ENCODE peak calls at places on chromosomes 3 and 15, in nine cellular contexts. Z is IMR-90, I is uterus, P is tibial nerve, G is adrenal gland, F is K562, O is body of pancreas, Q is endothelial cell of umbilical vein, U is prostate gland. A is an unnamed sample.
A peak's percentile ranks its signal among the peaks of the same experiment; 100 is the strongest.

GRCh38 chr3:38544926-38545325 is 48.8 kb downstream of the EXOG start:
- DNase-seq in Q (no peak), I (no peak), Z (no peak), P (no peak), G (no peak), F (no peak), O (no peak), U (no peak), A (no peak)

GRCh38 chr3:8442993-8443670 is 58.5 kb upstream of the LMCD1 start:
- DNase-seq in F (no peak), Z (no peak), I (no peak), Q (peak; percentile 51), O (no peak), U (no peak), G (no peak), P (no peak), A (no peak)

GRCh38 chr15:90735929-90736328 is 18.8 kb downstream of the BLM start:
- DNase-seq in U (no peak), Q (no peak), F (no peak), O (no peak), I (no peak), G (no peak), Z (no peak), P (no peak), A (no peak)

GRCh38 chr15:75578206-75578947 is 738 bp downstream of the PTPN9 start:
- DNase-seq in Q (peak; percentile 11), U (peak; percentile 12), P (no peak), G (no peak), F (peak; percentile 53), O (peak; percentile 25), Z (no peak), I (no peak), A (peak; percentile 44)

GRCh38 chr15:45454825-45455224 is 67.7 kb downstream of the SLC30A4 start:
- DNase-seq in G (peak; percentile 49), O (peak; percentile 39), I (no peak), Z (peak; percentile 98), Q (no peak), F (peak; percentile 20), P (peak; percentile 34), U (peak; percentile 66), A (peak; percentile 80)

GRCh38 chr15:94670436-94671034 is 439.2 kb downstream of the MCTP2 start:
- DNase-seq in I (no peak), F (peak; percentile 46), O (no peak), P (no peak), G (no peak), Z (peak; percentile 35), U (no peak), Q (peak; percentile 84), A (no peak)

GRCh38 chr3:113148307-113148703 is 63.1 kb upstream of the BOC start:
- DNase-seq in O (peak; percentile 15), P (no peak), Q (no peak), I (peak; percentile 75), U (peak; percentile 49), F (no peak), G (no peak), Z (no peak), A (peak; percentile 26)

GRCh38 chr3:123298903-123299302 is 97.2 kb downstream of the SEC22A start:
- DNase-seq in I (no peak), Z (no peak), P (no peak), O (no peak), G (no peak), U (no peak), Q (no peak), F (no peak), A (no peak)

GRCh38 chr3:94862703-94863102 is 799.8 kb downstream of the NSUN3 start:
- DNase-seq in Q (no peak), I (no peak), O (no peak), F (peak; percentile 2), P (no peak), Z (no peak), G (no peak), U (no peak), A (no peak)

GRCh38 chr3:177813322-177813721 is 616.0 kb upstream of the TBL1XR1 start:
- DNase-seq in O (peak; percentile 70), Q (peak; percentile 87), G (peak; percentile 78), U (peak; percentile 61), P (peak; percentile 44), F (no peak), I (peak; percentile 44), Z (peak; percentile 42), A (no peak)

GRCh38 chr3:172856766-172857742 is 106.5 kb downstream of the ECT2 start:
- DNase-seq in Q (peak; percentile 88), I (peak; percentile 33), Z (no peak), P (no peak), G (peak; percentile 86), U (no peak), O (peak; percentile 28), F (peak; percentile 80), A (peak; percentile 8)

GRCh38 chr15:86610038-86610437 is 530.4 kb downstream of the AGBL1 start:
- DNase-seq in Q (no peak), O (no peak), P (no peak), F (no peak), G (no peak), I (no peak), Z (no peak), U (no peak), A (no peak)

DNA sequence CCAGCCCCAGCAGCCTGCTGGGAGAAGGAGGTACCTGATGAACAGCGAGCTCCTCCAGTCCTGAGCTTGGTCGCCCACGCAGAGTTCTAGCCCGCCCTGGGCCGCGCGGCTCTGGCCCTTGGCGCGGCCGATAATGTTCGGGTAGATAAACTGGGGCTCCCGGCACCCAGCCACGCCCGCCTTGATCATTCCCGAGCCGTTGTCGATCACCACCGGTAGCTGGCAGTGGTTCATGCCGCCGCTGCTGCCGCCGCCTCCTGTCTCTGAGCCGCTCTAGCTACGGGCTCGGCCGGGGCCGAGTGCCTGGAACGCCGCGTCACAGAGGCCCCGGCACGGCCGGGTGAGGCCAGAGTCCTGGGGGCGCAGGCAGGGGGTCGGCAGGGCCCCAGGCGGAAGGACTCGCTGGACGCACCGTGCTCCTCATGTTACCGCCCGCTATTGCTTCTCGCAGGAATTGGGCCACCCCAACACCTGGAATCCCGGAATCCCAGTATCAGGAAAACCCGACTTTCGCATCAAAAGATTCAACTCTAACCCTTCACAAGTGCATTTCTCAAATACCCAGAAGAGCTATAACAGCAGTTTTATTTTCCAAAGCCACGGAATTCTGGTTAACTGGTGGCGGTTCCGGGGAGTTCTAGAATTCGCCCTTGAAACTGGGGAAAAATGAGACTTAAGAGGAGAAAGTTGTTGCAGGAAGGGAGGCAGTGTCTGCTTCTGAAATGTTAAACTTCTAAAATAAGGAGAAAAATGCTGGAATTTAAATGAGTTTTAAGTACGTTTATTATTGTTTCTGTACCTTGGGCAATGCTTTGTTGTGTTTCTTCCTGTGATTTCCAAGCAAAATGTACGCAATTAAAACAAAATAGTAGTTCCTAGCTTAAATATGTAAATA is at the start of gene ACTRT3:
- DNase-seq in Q (peak; percentile 69), U (peak; percentile 32), O (peak; percentile 61), F (no peak), Z (peak; percentile 43), I (peak; percentile 43), P (peak; percentile 30), G (peak; percentile 75), A (peak; percentile 77)
- TF ChIP-seq POLR2A in Q (peak; percentile 24), U (peak; percentile 18), O (peak; percentile 57), F (no peak), Z (no peak), I (peak; percentile 24), P (peak; percentile 15), G (peak; percentile 33), A (peak; percentile 76)

GRCh38 chr3:17733768-17734167 is 8.7 kb downstream of the TBC1D5 start:
- DNase-seq in I (no peak), Z (no peak), O (no peak), U (no peak), P (no peak), F (no peak), G (no peak), Q (no peak), A (no peak)

GRCh38 chr3:17726313-17726712 is 16.1 kb downstream of the TBC1D5 start:
- DNase-seq in O (no peak), I (no peak), G (no peak), P (no peak), U (no peak), Z (no peak), F (no peak), Q (no peak), A (no peak)

GRCh38 chr3:17733270-17733669 is 9.2 kb downstream of the TBC1D5 start:
- DNase-seq in U (no peak), O (no peak), I (no peak), Q (no peak), Z (no peak), F (no peak), G (no peak), P (no peak), A (no peak)

GRCh38 chr3:17724948-17725347 is 17.5 kb downstream of the TBC1D5 start:
- DNase-seq in G (no peak), Q (no peak), Z (no peak), P (no peak), O (no peak), F (no peak), U (no peak), I (no peak), A (no peak)

GRCh38 chr3:17730318-17730967 is 12.0 kb downstream of the TBC1D5 start:
- DNase-seq in P (no peak), F (peak; percentile 86), Q (peak; percentile 60), G (peak; percentile 26), O (peak; percentile 19), I (no peak), Z (peak; percentile 49), U (no peak), A (peak; percentile 50)
- H3K9me3 ChIP-seq in P (no peaks in the 10 kb centered on the region), F (no peaks in the 10 kb centered on the region), Q (no peaks in the 10 kb centered on the region), G (no peaks in the 10 kb centered on the region), O (no peaks in the 10 kb centered on the region), I (no peaks in the 10 kb centered on the region), Z (no peaks in the 10 kb centered on the region), U (no peaks in the 10 kb centered on the region), A (no peaks in the 10 kb centered on the region)

DNA sequence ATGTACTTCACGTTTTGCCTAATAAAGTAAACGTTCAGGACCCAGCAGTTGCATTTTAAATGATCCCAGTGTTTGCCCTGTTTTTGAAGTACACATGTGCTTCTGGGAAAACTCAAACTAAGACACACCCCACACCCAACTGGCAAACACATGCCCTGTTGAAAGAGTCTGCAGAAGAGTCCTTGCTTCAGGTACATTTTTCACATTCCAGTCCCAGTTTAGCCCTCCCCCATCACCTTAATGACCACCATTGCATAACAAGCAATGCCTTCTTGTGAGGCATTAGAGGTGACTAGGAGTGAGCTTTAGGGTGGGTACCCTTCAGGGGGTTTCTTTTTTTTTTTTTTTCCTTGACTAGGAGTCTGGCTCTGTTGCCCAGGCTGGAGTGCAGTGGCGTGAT is 322.3 kb downstream of the CNTN4 start:
- DNase-seq in P (no peak), Q (no peak), O (no peak), Z (no peak), G (no peak), I (no peak), F (no peak), U (no peak), A (no peak)
- TF ChIP-seq POLR2A in P (no peak), Q (no peak), O (no peak), Z (no peak), G (no peak), I (no peak), F (no peak), U (no peak), A (no peak)

GRCh38 chr3:127569160-127569559 is 21.4 kb downstream of the TPRA1 start:
- DNase-seq in P (no peak), I (no peak), Q (no peak), Z (no peak), O (no peak), G (no peak), U (no peak), F (no peak), A (no peak)
- H3K9me3 ChIP-seq in P (no peaks in the 10 kb centered on the region), I (no peaks in the 10 kb centered on the region), Q (no peaks in the 10 kb centered on the region), Z (no peaks in the 10 kb centered on the region), O (no peaks in the 10 kb centered on the region), G (no peaks in the 10 kb centered on the region), U (no peaks in the 10 kb centered on the region), F (no peaks in the 10 kb centered on the region), A (no peaks in the 10 kb centered on the region)

GRCh38 chr3:57692404-57693191 is at the start of gene DENND6A:
- DNase-seq in U (peak; percentile 93), P (peak; percentile 92), Q (peak; percentile 94), I (peak; percentile 93), G (peak; percentile 96), O (peak; percentile 98), F (peak; percentile 94), Z (peak; percentile 86), A (peak; percentile 98)
- TF ChIP-seq POLR2A in U (peak; percentile 95), P (peak; percentile 94), Q (peak; percentile 93), I (peak; percentile 99), G (peak; percentile 96), O (peak; percentile 91), F (peak; percentile 90), Z (peak; percentile 80), A (peak; percentile 96)